ENCODE peak calls at places on chromosomes 16 and 17, in seven cellular contexts. One of them, this sample, is unnamed.
A peak's percentile ranks its signal among the peaks of the same experiment; 100 is the strongest.

GRCh38 chr17:4721203-4722135 is 9.8 kb upstream of the MED11 start:
- DNase-seq in CD8-positive, alpha-beta T cell: no peak
- DNase-seq in kidney: no peak
- DNase-seq in WERI-Rb-1: peak; percentile 87
- DNase-seq in brain microvascular endothelial cell: peak; percentile 45
- DNase-seq in fibroblast of lung: peak; percentile 39
- DNase-seq in upper lobe of right lung: peak; percentile 83
- DNase-seq in this sample: no peak

GRCh38 chr17:78407387-78407990 is 29.0 kb downstream of the PGS1 start:
- DNase-seq in kidney: peak; percentile 50
- DNase-seq in fibroblast of lung: no peak
- DNase-seq in WERI-Rb-1: no peak
- DNase-seq in upper lobe of right lung: no peak
- DNase-seq in brain microvascular endothelial cell: no peak
- DNase-seq in CD8-positive, alpha-beta T cell: no peak
- DNase-seq in this sample: no peak

GRCh38 chr16:85010446-85010930 is 847 bp downstream of the ZDHHC7 start:
- DNase-seq in upper lobe of right lung: no peak
- DNase-seq in WERI-Rb-1: no peak
- DNase-seq in CD8-positive, alpha-beta T cell: no peak
- DNase-seq in fibroblast of lung: no peak
- DNase-seq in brain microvascular endothelial cell: no peak
- DNase-seq in kidney: no peak
- DNase-seq in this sample: no peak

GRCh38 chr17:77620282-77620681 is 338.2 kb upstream of the TNRC6C start:
- DNase-seq in fibroblast of lung: no peak
- DNase-seq in upper lobe of right lung: no peak
- DNase-seq in WERI-Rb-1: no peak
- DNase-seq in kidney: no peak
- DNase-seq in brain microvascular endothelial cell: no peak
- DNase-seq in CD8-positive, alpha-beta T cell: no peak
- DNase-seq in this sample: no peak

GRCh38 chr17:81206166-81206565 is 16.6 kb downstream of the CEP131 start:
- DNase-seq in WERI-Rb-1: no peak
- DNase-seq in upper lobe of right lung: no peak
- DNase-seq in fibroblast of lung: no peak
- DNase-seq in brain microvascular endothelial cell: no peak
- DNase-seq in CD8-positive, alpha-beta T cell: no peak
- DNase-seq in kidney: no peak
- DNase-seq in this sample: no peak

GRCh38 chr17:58007781-58008706 is 998 bp upstream of the SRSF1 start:
- DNase-seq in WERI-Rb-1: no peak
- DNase-seq in brain microvascular endothelial cell: no peak
- DNase-seq in fibroblast of lung: no peak
- DNase-seq in kidney: peak; percentile 45
- DNase-seq in CD8-positive, alpha-beta T cell: no peak
- DNase-seq in upper lobe of right lung: no peak
- DNase-seq in this sample: no peak

GRCh38 chr16:8686031-8686621 is 11.7 kb downstream of the ABAT start:
- DNase-seq in WERI-Rb-1: no peak
- DNase-seq in kidney: no peak
- DNase-seq in brain microvascular endothelial cell: no peak
- DNase-seq in CD8-positive, alpha-beta T cell: no peak
- DNase-seq in upper lobe of right lung: no peak
- DNase-seq in fibroblast of lung: no peak
- DNase-seq in this sample: no peak

GRCh38 chr17:80474231-80474932 is 2.0 kb downstream of the NPTX1 start:
- DNase-seq in kidney: peak; percentile 45
- DNase-seq in brain microvascular endothelial cell: no peak
- DNase-seq in fibroblast of lung: peak; percentile 44
- DNase-seq in upper lobe of right lung: no peak
- DNase-seq in WERI-Rb-1: peak; percentile 78
- DNase-seq in CD8-positive, alpha-beta T cell: no peak
- DNase-seq in this sample: no peak

GRCh38 chr16:61413026-61413425 is 623.2 kb downstream of the CDH8 start:
- DNase-seq in CD8-positive, alpha-beta T cell: no peak
- DNase-seq in brain microvascular endothelial cell: no peak
- DNase-seq in WERI-Rb-1: no peak
- DNase-seq in fibroblast of lung: no peak
- DNase-seq in kidney: no peak
- DNase-seq in upper lobe of right lung: no peak
- DNase-seq in this sample: no peak

GRCh38 chr16:31135535-31136286 is at the start of gene PRSS8:
- DNase-seq in fibroblast of lung: no peak
- DNase-seq in WERI-Rb-1: peak; percentile 76
- DNase-seq in kidney: peak; percentile 95
- DNase-seq in brain microvascular endothelial cell: no peak
- DNase-seq in CD8-positive, alpha-beta T cell: no peak
- DNase-seq in upper lobe of right lung: peak; percentile 95
- DNase-seq in this sample: no peak

GRCh38 chr17:61318684-61319098 is 81.0 kb upstream of the TBX2 start:
- DNase-seq in fibroblast of lung: no peak
- DNase-seq in brain microvascular endothelial cell: no peak
- DNase-seq in upper lobe of right lung: no peak
- DNase-seq in CD8-positive, alpha-beta T cell: no peak
- DNase-seq in kidney: no peak
- DNase-seq in WERI-Rb-1: no peak
- DNase-seq in this sample: no peak

GRCh38 chr17:4908711-4909496 is 6.0 kb upstream of the CHRNE start:
- DNase-seq in kidney: peak; percentile 96
- DNase-seq in upper lobe of right lung: peak; percentile 93
- DNase-seq in fibroblast of lung: peak; percentile 96
- DNase-seq in CD8-positive, alpha-beta T cell: peak; percentile 52
- DNase-seq in brain microvascular endothelial cell: peak; percentile 89
- DNase-seq in WERI-Rb-1: peak; percentile 92
- DNase-seq in this sample: no peak

GRCh38 chr17:2050871-2051387 is 4.0 kb upstream of the HIC1 start:
- DNase-seq in kidney: peak; percentile 84
- DNase-seq in upper lobe of right lung: no peak
- DNase-seq in brain microvascular endothelial cell: no peak
- DNase-seq in CD8-positive, alpha-beta T cell: no peak
- DNase-seq in fibroblast of lung: peak; percentile 45
- DNase-seq in WERI-Rb-1: no peak
- DNase-seq in this sample: no peak

GRCh38 chr17:29802256-29802655 is 127.8 kb downstream of the SSH2 start:
- DNase-seq in upper lobe of right lung: no peak
- DNase-seq in WERI-Rb-1: no peak
- DNase-seq in kidney: no peak
- DNase-seq in brain microvascular endothelial cell: no peak
- DNase-seq in CD8-positive, alpha-beta T cell: no peak
- DNase-seq in fibroblast of lung: no peak
- DNase-seq in this sample: no peak

GRCh38 chr16:55265926-55266325 is 58.1 kb upstream of the IRX6 start:
- DNase-seq in CD8-positive, alpha-beta T cell: no peak
- DNase-seq in brain microvascular endothelial cell: no peak
- DNase-seq in WERI-Rb-1: no peak
- DNase-seq in upper lobe of right lung: no peak
- DNase-seq in fibroblast of lung: no peak
- DNase-seq in kidney: no peak
- DNase-seq in this sample: peak; percentile 16

GRCh38 chr17:67438669-67439068 is 61.6 kb downstream of the PITPNC1 start:
- DNase-seq in CD8-positive, alpha-beta T cell: no peak
- DNase-seq in upper lobe of right lung: no peak
- DNase-seq in WERI-Rb-1: no peak
- DNase-seq in kidney: no peak
- DNase-seq in fibroblast of lung: no peak
- DNase-seq in brain microvascular endothelial cell: no peak
- DNase-seq in this sample: no peak

GRCh38 chr17:67434061-67434525 is 57.0 kb downstream of the PITPNC1 start:
- DNase-seq in upper lobe of right lung: peak; percentile 76
- DNase-seq in kidney: no peak
- DNase-seq in WERI-Rb-1: no peak
- DNase-seq in brain microvascular endothelial cell: no peak
- DNase-seq in fibroblast of lung: no peak
- DNase-seq in CD8-positive, alpha-beta T cell: peak; percentile 41
- DNase-seq in this sample: no peak

GRCh38 chr17:67433248-67433924 is 56.3 kb downstream of the PITPNC1 start:
- DNase-seq in WERI-Rb-1: no peak
- DNase-seq in upper lobe of right lung: no peak
- DNase-seq in kidney: no peak
- DNase-seq in CD8-positive, alpha-beta T cell: no peak
- DNase-seq in fibroblast of lung: no peak
- DNase-seq in brain microvascular endothelial cell: no peak
- DNase-seq in this sample: no peak

GRCh38 chr17:67431210-67432015 is 54.3 kb downstream of the PITPNC1 start:
- DNase-seq in kidney: no peak
- DNase-seq in WERI-Rb-1: no peak
- DNase-seq in CD8-positive, alpha-beta T cell: no peak
- DNase-seq in brain microvascular endothelial cell: peak; percentile 74
- DNase-seq in upper lobe of right lung: no peak
- DNase-seq in fibroblast of lung: peak; percentile 61
- DNase-seq in this sample: no peak

DNA sequence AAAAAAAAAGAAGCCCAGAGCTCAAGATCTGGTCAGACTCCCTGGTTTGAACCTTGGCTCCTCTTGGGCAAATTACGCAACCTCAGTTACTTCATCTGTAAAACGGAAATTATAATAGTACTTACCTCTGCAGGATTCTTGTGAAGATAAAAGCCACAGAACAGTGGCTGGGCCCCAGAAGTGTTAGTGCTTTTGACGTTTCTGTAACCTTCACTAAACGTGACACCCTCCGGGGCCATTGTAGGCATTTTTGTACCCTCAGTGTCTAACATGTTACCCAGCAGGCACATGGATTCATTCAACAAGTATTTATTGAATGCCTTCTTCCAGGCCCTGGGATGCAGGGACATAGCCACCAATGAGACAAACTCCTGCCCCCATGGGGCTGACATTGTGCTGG is 58.0 kb downstream of the PITPNC1 start:
- DNase-seq in WERI-Rb-1: no peak
- DNase-seq in fibroblast of lung: no peak
- DNase-seq in CD8-positive, alpha-beta T cell: peak; percentile 23
- DNase-seq in upper lobe of right lung: no peak
- DNase-seq in brain microvascular endothelial cell: no peak
- DNase-seq in kidney: no peak
- DNase-seq in this sample: no peak
- H3K27ac ChIP-seq in WERI-Rb-1: no peak overlapping the region
- H3K27ac ChIP-seq in fibroblast of lung: no peak overlapping the region
- H3K27ac ChIP-seq in CD8-positive, alpha-beta T cell: peak overlapping the region; percentile 72
- H3K27ac ChIP-seq in upper lobe of right lung: peak overlapping the region; percentile 58
- H3K27ac ChIP-seq in brain microvascular endothelial cell: no peak overlapping the region
- H3K27ac ChIP-seq in kidney: no peak overlapping the region
- H3K27ac ChIP-seq in this sample: no peak overlapping the region

GRCh38 chr17:74430706-74431567 is 951 bp upstream of the GPRC5C start:
- DNase-seq in WERI-Rb-1: peak; percentile 90
- DNase-seq in CD8-positive, alpha-beta T cell: no peak
- DNase-seq in fibroblast of lung: peak; percentile 27
- DNase-seq in kidney: peak; percentile 99
- DNase-seq in upper lobe of right lung: peak; percentile 96
- DNase-seq in brain microvascular endothelial cell: peak; percentile 69
- DNase-seq in this sample: no peak

GRCh38 chr17:74427763-74428153 is 4.1 kb upstream of the GPRC5C start:
- DNase-seq in kidney: no peak
- DNase-seq in upper lobe of right lung: no peak
- DNase-seq in WERI-Rb-1: no peak
- DNase-seq in CD8-positive, alpha-beta T cell: no peak
- DNase-seq in fibroblast of lung: no peak
- DNase-seq in brain microvascular endothelial cell: no peak
- DNase-seq in this sample: no peak

GRCh38 chr17:74430385-74430705 is 1.5 kb upstream of the GPRC5C start:
- DNase-seq in kidney: no peak
- DNase-seq in brain microvascular endothelial cell: no peak
- DNase-seq in WERI-Rb-1: no peak
- DNase-seq in fibroblast of lung: no peak
- DNase-seq in CD8-positive, alpha-beta T cell: no peak
- DNase-seq in upper lobe of right lung: no peak
- DNase-seq in this sample: no peak

GRCh38 chr17:74431568-74432483 is at the start of gene GPRC5C:
- DNase-seq in CD8-positive, alpha-beta T cell: peak; percentile 9
- DNase-seq in WERI-Rb-1: peak; percentile 86
- DNase-seq in brain microvascular endothelial cell: no peak
- DNase-seq in kidney: peak; percentile 95
- DNase-seq in upper lobe of right lung: peak; percentile 93
- DNase-seq in fibroblast of lung: no peak
- DNase-seq in this sample: no peak

GRCh38 chr17:74429604-74430384 is 2.1 kb upstream of the GPRC5C start:
- DNase-seq in WERI-Rb-1: no peak
- DNase-seq in brain microvascular endothelial cell: no peak
- DNase-seq in kidney: peak; percentile 90
- DNase-seq in fibroblast of lung: no peak
- DNase-seq in upper lobe of right lung: peak; percentile 82
- DNase-seq in CD8-positive, alpha-beta T cell: no peak
- DNase-seq in this sample: no peak
- H3K27ac ChIP-seq in WERI-Rb-1: peak overlapping the region; percentile 87
- H3K27ac ChIP-seq in brain microvascular endothelial cell: no peak overlapping the region
- H3K27ac ChIP-seq in kidney: peak overlapping the region; percentile 100
- H3K27ac ChIP-seq in fibroblast of lung: no peak overlapping the region
- H3K27ac ChIP-seq in upper lobe of right lung: peak overlapping the region; percentile 95
- H3K27ac ChIP-seq in CD8-positive, alpha-beta T cell: no peak overlapping the region
- H3K27ac ChIP-seq in this sample: peak overlapping the region; percentile 91

GRCh38 chr16:22427556-22427955 is 53.1 kb upstream of the CDR2 start:
- DNase-seq in brain microvascular endothelial cell: no peak
- DNase-seq in kidney: no peak
- DNase-seq in fibroblast of lung: no peak
- DNase-seq in upper lobe of right lung: no peak
- DNase-seq in CD8-positive, alpha-beta T cell: no peak
- DNase-seq in WERI-Rb-1: no peak
- DNase-seq in this sample: no peak

GRCh38 chr16:22425847-22426246 is 51.4 kb upstream of the CDR2 start:
- DNase-seq in brain microvascular endothelial cell: no peak
- DNase-seq in kidney: no peak
- DNase-seq in fibroblast of lung: no peak
- DNase-seq in CD8-positive, alpha-beta T cell: no peak
- DNase-seq in WERI-Rb-1: no peak
- DNase-seq in upper lobe of right lung: no peak
- DNase-seq in this sample: no peak

GRCh38 chr16:22424161-22424937 is 49.9 kb upstream of the CDR2 start:
- DNase-seq in CD8-positive, alpha-beta T cell: no peak
- DNase-seq in kidney: no peak
- DNase-seq in brain microvascular endothelial cell: no peak
- DNase-seq in WERI-Rb-1: no peak
- DNase-seq in upper lobe of right lung: no peak
- DNase-seq in fibroblast of lung: peak; percentile 51
- DNase-seq in this sample: no peak

GRCh38 chr16:22423716-22424115 is 49.3 kb upstream of the CDR2 start:
- DNase-seq in fibroblast of lung: no peak
- DNase-seq in kidney: no peak
- DNase-seq in WERI-Rb-1: no peak
- DNase-seq in CD8-positive, alpha-beta T cell: no peak
- DNase-seq in brain microvascular endothelial cell: no peak
- DNase-seq in upper lobe of right lung: no peak
- DNase-seq in this sample: no peak

GRCh38 chr16:22425036-22425801 is 50.8 kb upstream of the CDR2 start:
- DNase-seq in brain microvascular endothelial cell: no peak
- DNase-seq in kidney: no peak
- DNase-seq in CD8-positive, alpha-beta T cell: no peak
- DNase-seq in upper lobe of right lung: no peak
- DNase-seq in WERI-Rb-1: no peak
- DNase-seq in fibroblast of lung: peak; percentile 34
- DNase-seq in this sample: no peak
- H3K27ac ChIP-seq in brain microvascular endothelial cell: no peak overlapping the region
- H3K27ac ChIP-seq in kidney: no peak overlapping the region
- H3K27ac ChIP-seq in CD8-positive, alpha-beta T cell: no peak overlapping the region
- H3K27ac ChIP-seq in upper lobe of right lung: peak overlapping the region; percentile 78
- H3K27ac ChIP-seq in WERI-Rb-1: no peak overlapping the region
- H3K27ac ChIP-seq in fibroblast of lung: peak overlapping the region; percentile 73
- H3K27ac ChIP-seq in this sample: peak overlapping the region; percentile 91

DNA sequence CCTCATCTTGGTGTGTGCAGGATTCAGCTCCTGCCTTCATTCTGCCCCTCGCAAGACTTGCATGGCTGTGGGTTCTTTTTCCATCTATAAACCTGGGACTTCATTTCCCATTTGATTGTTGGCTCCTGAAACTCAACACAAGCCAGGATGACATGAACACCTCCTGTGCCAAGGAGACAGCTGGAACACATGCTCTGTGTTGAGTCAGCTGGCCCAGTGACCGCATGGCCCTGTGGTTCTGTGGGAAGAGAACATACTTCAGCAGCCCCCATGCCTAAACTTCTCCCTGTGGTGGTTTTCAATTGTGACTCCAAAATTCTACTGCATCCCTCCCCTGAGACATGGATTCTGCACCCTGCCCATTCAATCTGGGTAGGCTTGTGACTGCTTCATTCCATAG is 57.9 kb upstream of the FOXF1 start:
- DNase-seq in fibroblast of lung: peak; percentile 65
- DNase-seq in upper lobe of right lung: no peak
- DNase-seq in WERI-Rb-1: no peak
- DNase-seq in CD8-positive, alpha-beta T cell: no peak
- DNase-seq in kidney: no peak
- DNase-seq in brain microvascular endothelial cell: no peak
- DNase-seq in this sample: no peak
- H3K27ac ChIP-seq in fibroblast of lung: no peak overlapping the region
- H3K27ac ChIP-seq in upper lobe of right lung: no peak overlapping the region
- H3K27ac ChIP-seq in WERI-Rb-1: no peak overlapping the region
- H3K27ac ChIP-seq in CD8-positive, alpha-beta T cell: no peak overlapping the region
- H3K27ac ChIP-seq in kidney: no peak overlapping the region
- H3K27ac ChIP-seq in brain microvascular endothelial cell: no peak overlapping the region
- H3K27ac ChIP-seq in this sample: no peak overlapping the region

This sample was measured in vagina.